ENCODE peak calls at places on chromosomes 12 and 14, in ten cellular contexts. One of them, this sample, is unnamed.

GRCh38 chr14:36521598-36522345 is 1.7 kb upstream of the NKX2-1 start:
- DNase-seq in hepatocyte: no peak
- DNase-seq in mucosa of descending colon: no peak
- DNase-seq in HCT116: no peak
- DNase-seq in transverse colon: no peak
- DNase-seq in neural progenitor cell: peak; percentile 77
- DNase-seq in iPS DF 6.9: no peak
- DNase-seq in left ventricle myocardium inferior: no peak
- DNase-seq in HepG2: no peak
- DNase-seq in adipocyte: no peak
- DNase-seq in this sample: no peak

GRCh38 chr14:52888839-52889838 is 61.7 kb downstream of the FERMT2 start:
- DNase-seq in hepatocyte: no peak
- DNase-seq in mucosa of descending colon: no peak
- DNase-seq in HCT116: no peak
- DNase-seq in transverse colon: no peak
- DNase-seq in neural progenitor cell: no peak
- DNase-seq in iPS DF 6.9: no peak
- DNase-seq in left ventricle myocardium inferior: no peak
- DNase-seq in HepG2: no peak
- DNase-seq in adipocyte: no peak
- DNase-seq in this sample: no peak

GRCh38 chr14:98018626-98019025 is 1221.4 kb downstream of the VRK1 start:
- DNase-seq in hepatocyte: no peak
- DNase-seq in mucosa of descending colon: no peak
- DNase-seq in HCT116: no peak
- DNase-seq in transverse colon: no peak
- DNase-seq in neural progenitor cell: no peak
- DNase-seq in iPS DF 6.9: no peak
- DNase-seq in left ventricle myocardium inferior: no peak
- DNase-seq in HepG2: no peak
- DNase-seq in adipocyte: no peak
- DNase-seq in this sample: peak; percentile 35

GRCh38 chr14:51716610-51717009 is 64.9 kb downstream of the FRMD6 start:
- DNase-seq in hepatocyte: no peak
- DNase-seq in mucosa of descending colon: no peak
- DNase-seq in HCT116: no peak
- DNase-seq in transverse colon: no peak
- DNase-seq in neural progenitor cell: no peak
- DNase-seq in iPS DF 6.9: no peak
- DNase-seq in left ventricle myocardium inferior: no peak
- DNase-seq in HepG2: no peak
- DNase-seq in adipocyte: peak; percentile 30
- DNase-seq in this sample: no peak

GRCh38 chr14:77133718-77134338 is 7.8 kb downstream of the ZDHHC22 start:
- DNase-seq in hepatocyte: peak; percentile 88
- DNase-seq in mucosa of descending colon: peak; percentile 63
- DNase-seq in HCT116: no peak
- DNase-seq in transverse colon: peak; percentile 50
- DNase-seq in neural progenitor cell: peak; percentile 95
- DNase-seq in iPS DF 6.9: no peak
- DNase-seq in left ventricle myocardium inferior: peak; percentile 40
- DNase-seq in HepG2: peak; percentile 58
- DNase-seq in adipocyte: peak; percentile 81
- DNase-seq in this sample: peak; percentile 36

GRCh38 chr14:95392841-95393240 is 73.1 kb upstream of the CLMN start:
- DNase-seq in hepatocyte: no peak
- DNase-seq in mucosa of descending colon: no peak
- DNase-seq in HCT116: no peak
- DNase-seq in transverse colon: no peak
- DNase-seq in neural progenitor cell: no peak
- DNase-seq in iPS DF 6.9: no peak
- DNase-seq in left ventricle myocardium inferior: no peak
- DNase-seq in HepG2: no peak
- DNase-seq in adipocyte: no peak
- DNase-seq in this sample: no peak

GRCh38 chr12:93006655-93007208 is 77.6 kb upstream of the EEA1 start:
- DNase-seq in hepatocyte: no peak
- DNase-seq in mucosa of descending colon: no peak
- DNase-seq in HCT116: no peak
- DNase-seq in transverse colon: no peak
- DNase-seq in neural progenitor cell: no peak
- DNase-seq in iPS DF 6.9: no peak
- DNase-seq in left ventricle myocardium inferior: no peak
- DNase-seq in HepG2: no peak
- DNase-seq in adipocyte: no peak
- DNase-seq in this sample: no peak

GRCh38 chr14:20031058-20031457 is 4.8 kb downstream of the OR4K13 start:
- DNase-seq in hepatocyte: no peak
- DNase-seq in mucosa of descending colon: no peak
- DNase-seq in HCT116: no peak
- DNase-seq in transverse colon: no peak
- DNase-seq in neural progenitor cell: no peak
- DNase-seq in iPS DF 6.9: no peak
- DNase-seq in left ventricle myocardium inferior: no peak
- DNase-seq in HepG2: no peak
- DNase-seq in adipocyte: no peak
- DNase-seq in this sample: no peak

GRCh38 chr14:70292716-70293115 is 66.8 kb downstream of the COX16 start:
- DNase-seq in hepatocyte: no peak
- DNase-seq in mucosa of descending colon: no peak
- DNase-seq in HCT116: no peak
- DNase-seq in transverse colon: no peak
- DNase-seq in neural progenitor cell: no peak
- DNase-seq in iPS DF 6.9: no peak
- DNase-seq in left ventricle myocardium inferior: no peak
- DNase-seq in HepG2: no peak
- DNase-seq in adipocyte: no peak
- DNase-seq in this sample: no peak

GRCh38 chr12:106246891-106247730 is 709 bp downstream of the CKAP4 start:
- DNase-seq in hepatocyte: peak; percentile 79
- DNase-seq in mucosa of descending colon: peak; percentile 77
- DNase-seq in HCT116: no peak
- DNase-seq in transverse colon: peak; percentile 63
- DNase-seq in neural progenitor cell: peak; percentile 93
- DNase-seq in iPS DF 6.9: no peak
- DNase-seq in left ventricle myocardium inferior: peak; percentile 74
- DNase-seq in HepG2: no peak
- DNase-seq in adipocyte: peak; percentile 84
- DNase-seq in this sample: peak; percentile 51

GRCh38 chr12:68813242-68813593 is 5.2 kb downstream of the MDM2 start:
- DNase-seq in hepatocyte: no peak
- DNase-seq in mucosa of descending colon: no peak
- DNase-seq in HCT116: no peak
- DNase-seq in transverse colon: no peak
- DNase-seq in neural progenitor cell: no peak
- DNase-seq in iPS DF 6.9: no peak
- DNase-seq in left ventricle myocardium inferior: no peak
- DNase-seq in HepG2: no peak
- DNase-seq in adipocyte: no peak
- DNase-seq in this sample: no peak

DNA sequence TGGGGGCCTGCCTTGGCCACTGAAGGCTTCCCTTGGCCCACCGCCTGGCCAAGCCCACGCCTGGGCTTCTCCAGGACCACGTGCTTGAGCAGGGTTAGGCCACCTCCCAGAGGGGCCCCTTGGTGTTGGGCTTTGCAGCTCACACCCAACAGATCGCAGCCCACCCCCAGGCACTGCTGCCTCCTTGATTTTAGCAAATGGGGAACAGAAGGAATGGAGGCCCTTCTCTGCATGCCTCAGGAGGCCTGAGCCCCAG is 23.3 kb downstream of the RAB35 start:
- DNase-seq in hepatocyte: no peak
- DNase-seq in mucosa of descending colon: peak; percentile 22
- DNase-seq in HCT116: no peak
- DNase-seq in transverse colon: no peak
- DNase-seq in neural progenitor cell: no peak
- DNase-seq in iPS DF 6.9: no peak
- DNase-seq in left ventricle myocardium inferior: no peak
- DNase-seq in HepG2: no peak
- DNase-seq in adipocyte: no peak
- DNase-seq in this sample: no peak
- H3K36me3 ChIP-seq in hepatocyte: no peaks in the 10 kb centered on the region
- H3K36me3 ChIP-seq in mucosa of descending colon: no peaks in the 10 kb centered on the region
- H3K36me3 ChIP-seq in HCT116: peaks cover 2% of the 10 kb centered on the region
- H3K36me3 ChIP-seq in transverse colon: peaks cover 10% of the 10 kb centered on the region
- H3K36me3 ChIP-seq in neural progenitor cell: no peaks in the 10 kb centered on the region
- H3K36me3 ChIP-seq in iPS DF 6.9: peaks cover 7% of the 10 kb centered on the region
- H3K36me3 ChIP-seq in left ventricle myocardium inferior: peaks cover 39% of the 10 kb centered on the region
- H3K36me3 ChIP-seq in HepG2: peaks cover 8% of the 10 kb centered on the region
- H3K36me3 ChIP-seq in adipocyte: peaks cover 37% of the 10 kb centered on the region
- H3K36me3 ChIP-seq in this sample: peaks cover 9% of the 10 kb centered on the region

GRCh38 chr12:67649165-67650126 is 901 bp downstream of the DYRK2 start:
- DNase-seq in hepatocyte: peak; percentile 53
- DNase-seq in mucosa of descending colon: peak; percentile 77
- DNase-seq in HCT116: no peak
- DNase-seq in transverse colon: peak; percentile 57
- DNase-seq in neural progenitor cell: peak; percentile 57
- DNase-seq in iPS DF 6.9: no peak
- DNase-seq in left ventricle myocardium inferior: peak; percentile 41
- DNase-seq in HepG2: no peak
- DNase-seq in adipocyte: peak; percentile 69
- DNase-seq in this sample: peak; percentile 38
- H3K4me1 ChIP-seq in hepatocyte: peaks cover 5% of the 10 kb centered on the region
- H3K4me1 ChIP-seq in mucosa of descending colon: peaks cover 22% of the 10 kb centered on the region
- H3K4me1 ChIP-seq in HCT116: peaks cover 14% of the 10 kb centered on the region
- H3K4me1 ChIP-seq in transverse colon: peaks cover 20% of the 10 kb centered on the region
- H3K4me1 ChIP-seq in neural progenitor cell: peaks cover 15% of the 10 kb centered on the region
- H3K4me1 ChIP-seq in iPS DF 6.9: peaks cover 4% of the 10 kb centered on the region
- H3K4me1 ChIP-seq in left ventricle myocardium inferior: peaks cover 70% of the 10 kb centered on the region
- H3K4me1 ChIP-seq in HepG2: peaks cover 27% of the 10 kb centered on the region
- H3K4me1 ChIP-seq in adipocyte: peaks cover 47% of the 10 kb centered on the region
- H3K4me1 ChIP-seq in this sample: peaks cover 8% of the 10 kb centered on the region

GRCh38 chr12:104132351-104132956 is 5.6 kb downstream of the NFYB start:
- DNase-seq in hepatocyte: no peak
- DNase-seq in mucosa of descending colon: no peak
- DNase-seq in HCT116: no peak
- DNase-seq in transverse colon: no peak
- DNase-seq in neural progenitor cell: no peak
- DNase-seq in iPS DF 6.9: no peak
- DNase-seq in left ventricle myocardium inferior: no peak
- DNase-seq in HepG2: no peak
- DNase-seq in adipocyte: no peak
- DNase-seq in this sample: no peak

GRCh38 chr12:104134882-104135281 is 3.1 kb downstream of the NFYB start:
- DNase-seq in hepatocyte: no peak
- DNase-seq in mucosa of descending colon: no peak
- DNase-seq in HCT116: no peak
- DNase-seq in transverse colon: no peak
- DNase-seq in neural progenitor cell: no peak
- DNase-seq in iPS DF 6.9: no peak
- DNase-seq in left ventricle myocardium inferior: no peak
- DNase-seq in HepG2: no peak
- DNase-seq in adipocyte: no peak
- DNase-seq in this sample: no peak

GRCh38 chr12:104133861-104134260 is 4.1 kb downstream of the NFYB start:
- DNase-seq in hepatocyte: no peak
- DNase-seq in mucosa of descending colon: no peak
- DNase-seq in HCT116: no peak
- DNase-seq in transverse colon: no peak
- DNase-seq in neural progenitor cell: no peak
- DNase-seq in iPS DF 6.9: no peak
- DNase-seq in left ventricle myocardium inferior: no peak
- DNase-seq in HepG2: no peak
- DNase-seq in adipocyte: peak; percentile 28
- DNase-seq in this sample: no peak

GRCh38 chr12:104131609-104132008 is 6.4 kb downstream of the NFYB start:
- DNase-seq in hepatocyte: no peak
- DNase-seq in mucosa of descending colon: no peak
- DNase-seq in HCT116: no peak
- DNase-seq in transverse colon: no peak
- DNase-seq in neural progenitor cell: no peak
- DNase-seq in iPS DF 6.9: no peak
- DNase-seq in left ventricle myocardium inferior: no peak
- DNase-seq in HepG2: peak; percentile 65
- DNase-seq in adipocyte: no peak
- DNase-seq in this sample: no peak

DNA sequence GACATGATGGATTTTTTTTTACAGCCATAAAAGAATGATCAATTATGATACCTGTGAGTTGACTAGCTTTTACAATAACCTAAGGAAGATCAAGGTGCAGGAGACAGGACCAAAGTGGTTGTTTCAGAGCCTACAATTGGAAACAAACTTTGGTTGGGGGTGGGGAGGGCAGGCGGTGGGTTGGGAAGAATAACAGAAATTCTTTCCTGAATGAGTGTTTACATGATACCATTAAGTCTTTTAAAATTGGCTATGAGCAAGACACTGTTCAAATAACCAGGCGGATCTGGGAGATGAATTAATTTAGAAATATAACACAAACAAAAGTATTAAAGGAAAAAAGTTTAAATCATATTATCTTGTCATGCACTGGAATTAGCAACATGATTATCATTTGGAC is 7.2 kb downstream of the NFYB start:
- DNase-seq in hepatocyte: no peak
- DNase-seq in mucosa of descending colon: no peak
- DNase-seq in HCT116: no peak
- DNase-seq in transverse colon: no peak
- DNase-seq in neural progenitor cell: no peak
- DNase-seq in iPS DF 6.9: no peak
- DNase-seq in left ventricle myocardium inferior: no peak
- DNase-seq in HepG2: no peak
- DNase-seq in adipocyte: no peak
- DNase-seq in this sample: no peak
- H3K36me3 ChIP-seq in hepatocyte: no peaks in the 10 kb centered on the region
- H3K36me3 ChIP-seq in mucosa of descending colon: no peaks in the 10 kb centered on the region
- H3K36me3 ChIP-seq in HCT116: peaks cover 17% of the 10 kb centered on the region
- H3K36me3 ChIP-seq in transverse colon: peaks cover 26% of the 10 kb centered on the region
- H3K36me3 ChIP-seq in neural progenitor cell: peaks cover 30% of the 10 kb centered on the region
- H3K36me3 ChIP-seq in iPS DF 6.9: peaks cover 2% of the 10 kb centered on the region
- H3K36me3 ChIP-seq in left ventricle myocardium inferior: peaks cover 54% of the 10 kb centered on the region
- H3K36me3 ChIP-seq in HepG2: peaks cover 5% of the 10 kb centered on the region
- H3K36me3 ChIP-seq in adipocyte: peaks cover 80% of the 10 kb centered on the region
- H3K36me3 ChIP-seq in this sample: peaks cover 5% of the 10 kb centered on the region

DNA sequence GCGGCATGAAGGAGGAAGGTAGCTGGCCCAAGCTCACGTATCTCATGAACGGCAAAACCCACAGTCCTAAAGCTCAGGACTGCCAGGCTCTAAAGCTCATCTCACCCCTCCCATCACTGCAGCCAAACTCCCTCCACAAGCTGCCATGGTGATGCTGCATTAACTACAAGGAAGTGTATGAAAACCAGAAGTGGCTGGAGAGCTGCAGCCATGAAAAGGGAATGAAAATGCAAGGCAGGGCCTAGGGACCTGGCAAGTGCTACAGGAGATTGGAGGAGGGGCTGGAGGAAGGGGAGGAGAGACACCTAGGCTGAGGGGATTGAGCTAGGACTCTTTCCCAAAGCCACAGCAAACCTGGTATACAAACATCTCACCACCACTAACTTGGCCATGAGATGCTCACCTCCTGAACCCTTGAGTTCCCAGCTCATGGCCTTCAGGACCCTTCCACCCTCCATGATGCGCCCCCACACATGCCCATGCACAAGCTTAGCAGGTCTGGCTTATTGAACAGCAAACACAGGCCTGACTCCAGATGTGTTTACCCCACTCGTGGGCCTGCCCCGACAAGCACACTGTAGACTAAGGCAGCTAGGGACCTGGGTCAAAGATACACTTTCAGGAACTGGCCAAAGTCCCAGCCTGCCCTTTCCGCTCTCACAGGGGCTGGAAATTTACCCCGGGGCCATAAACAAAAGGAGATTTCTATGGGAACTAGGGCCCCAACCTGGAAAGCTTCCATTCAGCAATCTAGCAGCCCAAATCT is 42.0 kb downstream of the LTBP2 start:
- DNase-seq in hepatocyte: peak; percentile 32
- DNase-seq in mucosa of descending colon: no peak
- DNase-seq in HCT116: no peak
- DNase-seq in transverse colon: no peak
- DNase-seq in neural progenitor cell: no peak
- DNase-seq in iPS DF 6.9: no peak
- DNase-seq in left ventricle myocardium inferior: no peak
- DNase-seq in HepG2: peak; percentile 12
- DNase-seq in adipocyte: peak; percentile 64
- DNase-seq in this sample: no peak
- H3K4me1 ChIP-seq in hepatocyte: peaks cover 36% of the 10 kb centered on the region
- H3K4me1 ChIP-seq in mucosa of descending colon: no peaks in the 10 kb centered on the region
- H3K4me1 ChIP-seq in HCT116: peaks cover 50% of the 10 kb centered on the region
- H3K4me1 ChIP-seq in transverse colon: peaks cover 18% of the 10 kb centered on the region
- H3K4me1 ChIP-seq in neural progenitor cell: no peaks in the 10 kb centered on the region
- H3K4me1 ChIP-seq in iPS DF 6.9: peaks cover 1% of the 10 kb centered on the region
- H3K4me1 ChIP-seq in left ventricle myocardium inferior: peaks cover 64% of the 10 kb centered on the region
- H3K4me1 ChIP-seq in HepG2: peaks cover 31% of the 10 kb centered on the region
- H3K4me1 ChIP-seq in adipocyte: peaks cover 78% of the 10 kb centered on the region
- H3K4me1 ChIP-seq in this sample: no peaks in the 10 kb centered on the region